ENCODE peak calls at places on chromosomes 12 and 14, in six cellular contexts. One of them, this sample, is unnamed.

GRCh38 chr12:108371801-108372344 is 32.8 kb upstream of the CMKLR1 start:
- DNase-seq in AG04450: no peak
- DNase-seq in CD4-positive, alpha-beta T cell: no peak
- DNase-seq in A673: no peak
- DNase-seq in astrocyte: peak; percentile 78
- DNase-seq in WERI-Rb-1: no peak
- DNase-seq in this sample: peak; percentile 42

GRCh38 chr12:80821513-80822000 is 104.8 kb downstream of the MYF5 start:
- DNase-seq in CD4-positive, alpha-beta T cell: no peak
- DNase-seq in WERI-Rb-1: no peak
- DNase-seq in astrocyte: no peak
- DNase-seq in AG04450: no peak
- DNase-seq in A673: no peak
- DNase-seq in this sample: no peak

GRCh38 chr12:104581000-104581570 is 124.3 kb downstream of the CHST11 start:
- DNase-seq in A673: no peak
- DNase-seq in CD4-positive, alpha-beta T cell: no peak
- DNase-seq in AG04450: no peak
- DNase-seq in astrocyte: no peak
- DNase-seq in WERI-Rb-1: no peak
- DNase-seq in this sample: no peak

GRCh38 chr12:54389536-54390175 is 5.1 kb upstream of the ZNF385A start:
- DNase-seq in A673: no peak
- DNase-seq in astrocyte: no peak
- DNase-seq in AG04450: no peak
- DNase-seq in WERI-Rb-1: no peak
- DNase-seq in CD4-positive, alpha-beta T cell: no peak
- DNase-seq in this sample: no peak

GRCh38 chr14:73441286-73441685 is 17.1 kb downstream of the NUMB start:
- DNase-seq in CD4-positive, alpha-beta T cell: no peak
- DNase-seq in A673: no peak
- DNase-seq in astrocyte: no peak
- DNase-seq in WERI-Rb-1: no peak
- DNase-seq in AG04450: no peak
- DNase-seq in this sample: no peak

GRCh38 chr12:124753993-124754392 is 109.7 kb downstream of the SCARB1 start:
- DNase-seq in astrocyte: no peak
- DNase-seq in CD4-positive, alpha-beta T cell: no peak
- DNase-seq in AG04450: no peak
- DNase-seq in WERI-Rb-1: no peak
- DNase-seq in A673: no peak
- DNase-seq in this sample: no peak

GRCh38 chr14:91155626-91156089 is 41.8 kb downstream of the DGLUCY start:
- DNase-seq in astrocyte: no peak
- DNase-seq in WERI-Rb-1: no peak
- DNase-seq in A673: no peak
- DNase-seq in AG04450: no peak
- DNase-seq in CD4-positive, alpha-beta T cell: no peak
- DNase-seq in this sample: no peak

GRCh38 chr14:24094839-24095195 is 706 bp downstream of the PCK2 start:
- DNase-seq in astrocyte: no peak
- DNase-seq in WERI-Rb-1: no peak
- DNase-seq in A673: no peak
- DNase-seq in CD4-positive, alpha-beta T cell: no peak
- DNase-seq in AG04450: no peak
- DNase-seq in this sample: no peak

GRCh38 chr12:66405395-66405794 is 103.1 kb downstream of the HELB start:
- DNase-seq in astrocyte: peak; percentile 52
- DNase-seq in WERI-Rb-1: no peak
- DNase-seq in AG04450: no peak
- DNase-seq in A673: no peak
- DNase-seq in CD4-positive, alpha-beta T cell: no peak
- DNase-seq in this sample: peak; percentile 38

GRCh38 chr12:12859690-12860089 is 31.7 kb upstream of the GPRC5A start:
- DNase-seq in A673: no peak
- DNase-seq in AG04450: no peak
- DNase-seq in astrocyte: peak; percentile 23
- DNase-seq in WERI-Rb-1: no peak
- DNase-seq in CD4-positive, alpha-beta T cell: no peak
- DNase-seq in this sample: peak; percentile 32

GRCh38 chr12:123889848-123890535 is 82.6 kb downstream of the CCDC92 start:
- DNase-seq in WERI-Rb-1: no peak
- DNase-seq in CD4-positive, alpha-beta T cell: no peak
- DNase-seq in A673: no peak
- DNase-seq in astrocyte: no peak
- DNase-seq in AG04450: no peak
- DNase-seq in this sample: no peak

DNA sequence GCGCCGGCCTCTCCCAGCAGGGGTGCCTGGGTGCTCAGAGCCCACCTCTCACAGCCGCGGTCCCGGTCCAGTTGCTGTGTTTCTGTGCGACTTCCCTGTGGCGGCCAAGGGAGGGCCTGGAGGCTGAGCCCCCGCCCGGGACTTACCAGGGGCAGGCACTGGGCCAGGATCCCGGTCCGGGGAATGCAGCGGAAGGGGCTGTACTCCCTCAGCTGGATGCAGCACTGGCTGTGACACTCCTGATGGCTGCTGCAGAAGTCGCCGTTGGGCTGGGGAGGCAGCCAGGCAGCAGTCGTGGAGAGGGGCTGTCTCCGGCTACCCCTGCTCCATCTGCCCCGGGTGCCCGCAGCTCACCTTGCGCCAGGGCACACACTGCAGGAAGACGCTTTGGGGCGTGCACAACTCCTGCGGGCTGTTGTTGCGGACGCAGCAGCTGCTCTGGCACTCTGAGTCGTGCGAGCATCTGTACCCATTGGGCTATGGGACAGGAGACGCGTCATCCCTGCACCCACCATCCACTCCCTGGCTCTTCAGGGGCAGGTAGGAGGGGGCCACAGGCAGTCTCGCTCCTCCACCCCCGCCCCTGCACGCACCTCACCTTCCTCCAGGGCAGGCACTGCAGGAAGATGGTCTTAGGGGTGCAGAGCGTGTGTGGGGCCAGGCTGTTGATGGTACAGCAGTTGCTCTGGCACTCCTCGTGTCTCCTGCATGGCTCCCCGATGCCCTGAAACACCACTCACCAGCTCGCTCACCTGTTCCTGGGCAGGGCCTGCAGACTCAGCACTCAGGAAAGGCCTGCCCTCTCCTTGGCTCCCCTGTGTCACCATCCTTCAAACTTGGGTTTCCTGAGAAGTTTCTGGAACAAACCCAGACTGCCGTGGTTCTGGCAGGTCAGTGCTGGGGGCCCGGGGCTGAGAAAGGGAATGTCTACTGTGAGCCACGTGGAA is 6.0 kb downstream of the LRCOL1 start:
- DNase-seq in astrocyte: no peak
- DNase-seq in AG04450: no peak
- DNase-seq in A673: no peak
- DNase-seq in WERI-Rb-1: peak; percentile 6
- DNase-seq in CD4-positive, alpha-beta T cell: no peak
- DNase-seq in this sample: no peak
- H3K27me3 ChIP-seq in astrocyte: peaks cover 51% of the 10 kb centered on the region
- H3K27me3 ChIP-seq in AG04450: peaks cover 59% of the 10 kb centered on the region
- H3K27me3 ChIP-seq in A673: peaks cover 20% of the 10 kb centered on the region
- H3K27me3 ChIP-seq in WERI-Rb-1: no peaks in the 10 kb centered on the region
- H3K27me3 ChIP-seq in CD4-positive, alpha-beta T cell: peaks cover 45% of the 10 kb centered on the region
- H3K27me3 ChIP-seq in this sample: peaks cover 45% of the 10 kb centered on the region

GRCh38 chr12:111443086-111443485 is 37.4 kb downstream of the SH2B3 start:
- DNase-seq in astrocyte: no peak
- DNase-seq in CD4-positive, alpha-beta T cell: peak; percentile 25
- DNase-seq in WERI-Rb-1: no peak
- DNase-seq in A673: no peak
- DNase-seq in AG04450: no peak
- DNase-seq in this sample: no peak

GRCh38 chr12:111444314-111444705 is 38.6 kb downstream of the SH2B3 start:
- DNase-seq in CD4-positive, alpha-beta T cell: no peak
- DNase-seq in astrocyte: peak; percentile 64
- DNase-seq in WERI-Rb-1: no peak
- DNase-seq in A673: no peak
- DNase-seq in AG04450: no peak
- DNase-seq in this sample: no peak

GRCh38 chr12:111443586-111443985 is 37.9 kb downstream of the SH2B3 start:
- DNase-seq in CD4-positive, alpha-beta T cell: peak; percentile 25
- DNase-seq in WERI-Rb-1: no peak
- DNase-seq in astrocyte: no peak
- DNase-seq in A673: no peak
- DNase-seq in AG04450: no peak
- DNase-seq in this sample: peak; percentile 40

GRCh38 chr12:111441107-111441928 is 35.6 kb downstream of the SH2B3 start:
- DNase-seq in astrocyte: no peak
- DNase-seq in CD4-positive, alpha-beta T cell: peak; percentile 23
- DNase-seq in WERI-Rb-1: no peak
- DNase-seq in AG04450: no peak
- DNase-seq in A673: no peak
- DNase-seq in this sample: no peak

DNA sequence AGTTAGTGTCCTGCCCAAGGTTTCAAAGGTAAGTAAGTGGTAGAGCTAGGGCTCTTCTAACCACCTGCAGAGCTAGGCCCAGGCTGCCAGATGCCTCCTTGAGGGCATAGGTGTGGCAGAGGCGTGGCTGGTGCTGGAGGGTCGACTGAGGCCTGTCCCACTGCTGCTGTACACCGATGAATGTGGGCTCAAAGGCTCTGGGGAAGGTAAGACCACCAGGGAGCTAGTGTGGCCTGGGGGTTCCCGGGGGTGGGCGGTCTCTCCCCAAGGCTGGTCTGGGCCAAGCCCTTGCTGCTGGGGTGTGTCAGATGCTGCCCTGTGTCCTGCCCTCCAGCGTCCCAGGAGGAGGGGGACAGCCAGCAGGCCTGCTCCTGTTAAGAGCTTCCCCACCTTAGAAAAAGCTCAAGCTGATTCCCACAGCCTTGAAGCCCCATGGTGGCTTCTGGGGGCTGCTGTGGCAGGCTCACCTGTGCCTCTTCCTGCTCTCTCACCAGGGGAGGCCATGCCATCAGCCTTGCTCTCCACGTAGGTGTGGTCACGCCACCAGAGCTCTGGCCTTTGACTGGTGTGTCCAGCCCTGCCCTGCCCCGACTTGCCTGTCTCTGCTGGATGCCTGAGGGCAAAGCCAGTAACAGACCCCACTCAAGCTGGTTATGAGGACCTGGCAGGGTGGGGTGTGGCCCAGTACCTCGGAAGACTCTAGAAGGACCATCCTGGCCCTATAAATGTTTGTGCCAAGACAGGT is 36.8 kb downstream of the SH2B3 start:
- DNase-seq in A673: no peak
- DNase-seq in astrocyte: no peak
- DNase-seq in CD4-positive, alpha-beta T cell: peak; percentile 31
- DNase-seq in AG04450: no peak
- DNase-seq in WERI-Rb-1: no peak
- DNase-seq in this sample: no peak
- H3K27ac ChIP-seq in A673: peak overlapping the region; percentile 87
- H3K27ac ChIP-seq in astrocyte: peak overlapping the region; percentile 11
- H3K27ac ChIP-seq in CD4-positive, alpha-beta T cell: peak overlapping the region; percentile 80
- H3K27ac ChIP-seq in AG04450: no peak overlapping the region
- H3K27ac ChIP-seq in WERI-Rb-1: no peak overlapping the region
- H3K27ac ChIP-seq in this sample: no peak overlapping the region

GRCh38 chr12:1662761-1663439 is 28.0 kb upstream of the ADIPOR2 start:
- DNase-seq in CD4-positive, alpha-beta T cell: no peak
- DNase-seq in A673: no peak
- DNase-seq in WERI-Rb-1: peak; percentile 83
- DNase-seq in astrocyte: no peak
- DNase-seq in AG04450: no peak
- DNase-seq in this sample: no peak
- TF ChIP-seq CTCF in CD4-positive, alpha-beta T cell: no peak
- TF ChIP-seq CTCF in A673: no peak
- TF ChIP-seq CTCF in WERI-Rb-1: peak; percentile 72
- TF ChIP-seq CTCF in astrocyte: peak; percentile 25
- TF ChIP-seq CTCF in AG04450: peak; percentile 46
- TF ChIP-seq CTCF in this sample: peak; percentile 66

DNA sequence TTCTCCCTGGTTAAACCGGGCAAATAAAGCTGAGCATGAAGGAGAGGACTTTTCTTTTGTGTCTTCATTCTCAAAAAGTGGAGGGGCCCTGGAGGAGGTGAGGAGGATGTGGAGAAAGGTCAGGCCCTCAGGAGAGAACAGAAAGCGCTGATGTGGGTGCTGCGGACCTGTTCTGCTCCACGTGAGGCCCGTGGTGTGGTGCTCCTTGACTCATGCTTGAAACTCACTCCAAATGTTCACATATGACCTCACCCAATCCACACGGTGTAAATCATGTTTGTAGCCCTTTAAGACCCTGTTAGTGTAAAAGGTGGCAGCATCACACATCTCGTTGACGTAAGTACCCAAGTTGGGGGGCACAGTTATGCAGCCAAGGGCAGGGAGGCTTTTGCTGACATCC is 126.2 kb downstream of the FOXN3 start:
- DNase-seq in AG04450: no peak
- DNase-seq in CD4-positive, alpha-beta T cell: no peak
- DNase-seq in A673: no peak
- DNase-seq in WERI-Rb-1: no peak
- DNase-seq in astrocyte: no peak
- DNase-seq in this sample: no peak
- H3K27me3 ChIP-seq in AG04450: no peaks in the 10 kb centered on the region
- H3K27me3 ChIP-seq in CD4-positive, alpha-beta T cell: no peaks in the 10 kb centered on the region
- H3K27me3 ChIP-seq in A673: no peaks in the 10 kb centered on the region
- H3K27me3 ChIP-seq in WERI-Rb-1: no peaks in the 10 kb centered on the region
- H3K27me3 ChIP-seq in astrocyte: no peaks in the 10 kb centered on the region
- H3K27me3 ChIP-seq in this sample: no peaks in the 10 kb centered on the region

GRCh38 chr12:131701705-131702572 is 9.0 kb upstream of the SFSWAP start:
- DNase-seq in WERI-Rb-1: no peak
- DNase-seq in CD4-positive, alpha-beta T cell: peak; percentile 23
- DNase-seq in A673: no peak
- DNase-seq in AG04450: no peak
- DNase-seq in astrocyte: no peak
- DNase-seq in this sample: no peak
- H3K27ac ChIP-seq in WERI-Rb-1: no peak overlapping the region
- H3K27ac ChIP-seq in CD4-positive, alpha-beta T cell: no peak overlapping the region
- H3K27ac ChIP-seq in A673: no peak overlapping the region
- H3K27ac ChIP-seq in AG04450: no peak overlapping the region
- H3K27ac ChIP-seq in astrocyte: no peak overlapping the region
- H3K27ac ChIP-seq in this sample: no peak overlapping the region

GRCh38 chr12:42568952-42569916 is 20.3 kb downstream of the PRICKLE1 start:
- DNase-seq in A673: peak; percentile 74
- DNase-seq in WERI-Rb-1: no peak
- DNase-seq in astrocyte: peak; percentile 52
- DNase-seq in CD4-positive, alpha-beta T cell: no peak
- DNase-seq in AG04450: no peak
- DNase-seq in this sample: peak; percentile 32
- TF ChIP-seq CTCF in A673: peak; percentile 71
- TF ChIP-seq CTCF in WERI-Rb-1: peak; percentile 50
- TF ChIP-seq CTCF in astrocyte: peak; percentile 45
- TF ChIP-seq CTCF in CD4-positive, alpha-beta T cell: peak; percentile 24
- TF ChIP-seq CTCF in AG04450: peak; percentile 66
- TF ChIP-seq CTCF in this sample: peak; percentile 60

DNA sequence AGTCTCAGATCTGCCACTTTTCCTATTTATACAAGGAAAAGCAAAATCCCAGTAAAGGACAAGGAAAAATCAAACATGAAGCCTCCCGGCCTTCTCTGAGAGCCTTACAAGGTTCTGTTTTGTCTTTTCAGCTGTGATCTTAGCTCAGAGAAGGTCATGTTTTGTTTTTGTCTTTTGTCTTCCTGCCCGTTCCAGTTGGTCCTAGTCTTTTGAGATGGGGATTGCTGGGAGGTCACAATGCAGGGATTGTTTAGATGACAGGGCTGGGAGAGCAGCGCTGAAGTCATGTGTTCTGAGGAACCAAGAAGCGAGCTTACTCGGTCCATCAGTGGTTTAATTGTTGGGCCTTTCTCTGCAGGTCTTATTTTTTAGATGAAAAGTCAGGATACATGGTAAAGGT is 6.0 kb downstream of the PLEKHH1 start:
- DNase-seq in CD4-positive, alpha-beta T cell: no peak
- DNase-seq in A673: no peak
- DNase-seq in astrocyte: no peak
- DNase-seq in WERI-Rb-1: no peak
- DNase-seq in AG04450: no peak
- DNase-seq in this sample: no peak
- H3K27me3 ChIP-seq in CD4-positive, alpha-beta T cell: peaks cover 8% of the 10 kb centered on the region
- H3K27me3 ChIP-seq in A673: no peaks in the 10 kb centered on the region
- H3K27me3 ChIP-seq in astrocyte: peaks cover 7% of the 10 kb centered on the region
- H3K27me3 ChIP-seq in WERI-Rb-1: no peaks in the 10 kb centered on the region
- H3K27me3 ChIP-seq in AG04450: peaks cover 31% of the 10 kb centered on the region
- H3K27me3 ChIP-seq in this sample: no peaks in the 10 kb centered on the region

This sample was measured in brain microvascular endothelial cell.